ENCODE peak calls at places on chromosomes 2 and 18, in nine cellular contexts. J is WERI-Rb-1, X is psoas muscle, Z is cardiac muscle cell, W is AG04449, N is A549, U is stomach, K is astrocyte of the cerebellum, I is endodermal cell. E is an unnamed sample.

GRCh38 chr2:170878505-170878904 is 50.5 kb upstream of the GORASP2 start:
- DNase-seq in J (no peak), X (no peak), Z (no peak), W (no peak), N (no peak), U (no peak), K (peak), I (no peak), E (no peak)

GRCh38 chr2:230938516-230939065 is 13.5 kb upstream of the GPR55 start:
- DNase-seq in J (no peak), X (no peak), Z (no peak), W (no peak), N (no peak), U (peak), K (no peak), I (peak), E (no peak)

GRCh38 chr2:9145109-9145751 is 61.4 kb upstream of the ASAP2 start:
- DNase-seq in J (no peak), X (no peak), Z (no peak), W (no peak), N (no peak), U (no peak), K (no peak), I (no peak), E (peak)

GRCh38 chr18:50507120-50507590 is 52.7 kb upstream of the MAPK4 start:
- DNase-seq in J (peak), X (peak), Z (peak), W (no peak), N (peak), U (peak), K (no peak), I (peak), E (no peak)

GRCh38 chr18:36408606-36409005 is 111.1 kb downstream of the FHOD3 start:
- DNase-seq in J (no peak), X (no peak), Z (no peak), W (no peak), N (no peak), U (no peak), K (no peak), I (no peak), E (no peak)

GRCh38 chr2:33268246-33268831 is 208.1 kb upstream of the RASGRP3 start:
- DNase-seq in J (no peak), X (no peak), Z (no peak), W (no peak), N (no peak), U (no peak), K (no peak), I (no peak), E (peak)

GRCh38 chr2:25570161-25570840 is 103.1 kb downstream of the DTNB start:
- DNase-seq in J (no peak), X (no peak), Z (no peak), W (no peak), N (no peak), U (no peak), K (no peak), I (no peak), E (peak)

GRCh38 chr2:42722328-42723190 is 41.4 kb downstream of the OXER1 start:
- DNase-seq in J (no peak), X (no peak), Z (peak), W (peak), N (no peak), U (peak), K (peak), I (peak), E (peak)

GRCh38 chr2:41896186-41896846 is 151.5 kb upstream of the PKDCC start:
- DNase-seq in J (no peak), X (no peak), Z (no peak), W (no peak), N (no peak), U (no peak), K (no peak), I (no peak), E (no peak)

GRCh38 chr2:56185582-56186046 is 1.8 kb downstream of the CCDC85A start:
- DNase-seq in J (peak), X (peak), Z (peak), W (no peak), N (peak), U (no peak), K (no peak), I (peak), E (no peak)

GRCh38 chr2:121529439-121530209 is 1.1 kb upstream of the RNU4ATAC start:
- DNase-seq in J (peak), X (peak), Z (peak), W (no peak), N (peak), U (peak), K (peak), I (no peak), E (peak)

GRCh38 chr18:74132201-74132600 is 15.4 kb downstream of the FBXO15 start:
- DNase-seq in J (no peak), X (no peak), Z (no peak), W (no peak), N (no peak), U (no peak), K (no peak), I (no peak), E (peak)

GRCh38 chr2:177598321-177598922 is 205.8 kb downstream of the AGPS start:
- DNase-seq in J (no peak), X (no peak), Z (no peak), W (no peak), N (no peak), U (no peak), K (peak), I (peak), E (peak)

GRCh38 chr2:23617167-23617787 is 232.3 kb downstream of the KLHL29 start:
- DNase-seq in J (no peak), X (peak), Z (no peak), W (peak), N (no peak), U (no peak), K (no peak), I (no peak), E (peak)

DNA sequence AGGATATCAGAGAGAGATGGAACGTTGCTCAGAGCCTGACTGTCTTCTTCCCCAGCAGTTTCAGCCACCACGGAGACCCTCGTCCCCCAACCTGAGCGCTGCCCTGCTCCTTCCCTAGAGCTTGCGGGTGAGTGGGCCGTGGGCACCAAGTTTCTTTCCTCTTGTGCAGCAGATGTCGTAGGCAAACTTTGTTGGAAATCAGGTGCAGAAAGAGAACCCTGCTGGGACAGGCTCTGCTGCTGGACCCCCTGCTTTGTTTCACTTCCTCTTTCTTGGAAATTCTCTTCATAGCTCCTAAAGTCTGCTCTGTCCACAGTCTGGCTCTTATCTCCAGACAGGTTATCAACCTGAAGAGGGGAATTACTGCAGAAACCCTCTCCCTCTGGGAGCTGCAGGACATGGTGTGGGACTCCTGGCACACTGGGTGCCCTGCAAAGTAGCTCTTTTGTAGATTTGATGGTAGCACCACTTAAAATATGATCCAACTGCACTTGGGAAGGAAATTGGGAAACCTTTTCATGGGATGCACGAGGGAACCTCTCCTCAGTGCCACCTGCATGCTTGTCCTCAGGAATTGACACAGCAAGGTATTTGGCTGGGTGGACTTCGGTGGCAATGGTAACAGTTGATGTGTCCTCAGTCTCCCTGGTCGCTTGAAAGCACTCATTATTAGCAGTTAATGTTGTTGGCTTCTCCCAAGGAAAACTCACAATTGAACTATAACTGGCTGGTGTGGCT is 92.2 kb downstream of the ALPK2 start:
- DNase-seq in J (no peak), X (no peak), Z (no peak), W (no peak), N (no peak), U (no peak), K (no peak), I (peak), E (no peak)
- TF ChIP-seq CTCF in J (no peak), X (no peak), Z (no peak), W (no peak), N (no peak), U (no peak), K (no peak), I (no peak), E (no peak)

GRCh38 chr2:144389930-144390311 is 130.0 kb downstream of the ZEB2 start:
- DNase-seq in J (no peak), X (no peak), Z (no peak), W (no peak), N (no peak), U (no peak), K (no peak), I (no peak), E (no peak)
- H3K4me3 ChIP-seq in J (no peak), X (no peak), Z (no peak), W (no peak), N (no peak), U (peak), K (no peak), I (no peak), E (no peak)

DNA sequence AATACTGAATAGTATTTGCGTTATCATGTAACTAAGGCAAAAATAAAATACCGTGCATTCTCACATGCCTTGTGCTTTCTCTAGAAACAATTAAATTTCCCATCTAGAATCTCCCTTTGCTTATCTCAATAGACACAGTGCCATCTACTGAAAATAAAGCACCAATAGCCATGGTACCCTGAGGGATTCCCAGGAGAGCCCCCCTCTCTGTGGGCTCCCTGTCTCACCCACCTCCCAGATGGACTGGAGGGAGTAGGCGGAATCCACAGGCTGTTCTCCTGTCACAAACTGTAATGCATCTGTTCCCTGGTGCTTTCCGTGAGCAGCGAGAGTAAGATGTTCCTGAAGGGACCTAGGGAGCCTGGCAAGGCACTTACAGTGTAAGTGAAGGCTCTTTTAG is 112.4 kb upstream of the UPP2 start:
- DNase-seq in J (no peak), X (no peak), Z (no peak), W (no peak), N (no peak), U (no peak), K (no peak), I (no peak), E (no peak)
- TF ChIP-seq CTCF in J (no peak), X (no peak), Z (no peak), W (no peak), N (no peak), U (no peak), K (no peak), I (no peak), E (no peak)

DNA sequence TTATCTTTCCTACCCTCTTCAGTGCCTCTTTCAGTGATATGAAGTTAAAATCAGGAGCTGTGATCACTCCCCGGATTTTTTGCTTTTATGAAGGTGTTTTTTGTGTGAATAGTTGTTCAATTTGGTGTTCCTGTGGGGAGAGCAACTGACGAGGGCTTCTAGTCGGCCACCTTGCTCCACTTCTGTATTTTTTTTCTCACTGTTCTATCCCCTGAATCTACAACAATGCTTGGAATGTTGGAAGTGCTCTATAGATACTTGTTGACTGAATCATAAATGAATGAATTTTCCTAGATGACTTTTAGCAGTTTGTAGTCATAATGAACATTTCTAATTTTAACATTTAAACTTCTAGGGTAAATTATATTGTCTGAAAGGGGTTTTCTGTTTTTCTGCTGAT is 247.3 kb downstream of the ZNF385B start:
- DNase-seq in J (no peak), X (no peak), Z (no peak), W (no peak), N (no peak), U (no peak), K (no peak), I (no peak), E (no peak)
- H3K4me3 ChIP-seq in J (no peak), X (no peak), Z (no peak), W (no peak), N (no peak), U (no peak), K (no peak), I (no peak), E (no peak)

DNA sequence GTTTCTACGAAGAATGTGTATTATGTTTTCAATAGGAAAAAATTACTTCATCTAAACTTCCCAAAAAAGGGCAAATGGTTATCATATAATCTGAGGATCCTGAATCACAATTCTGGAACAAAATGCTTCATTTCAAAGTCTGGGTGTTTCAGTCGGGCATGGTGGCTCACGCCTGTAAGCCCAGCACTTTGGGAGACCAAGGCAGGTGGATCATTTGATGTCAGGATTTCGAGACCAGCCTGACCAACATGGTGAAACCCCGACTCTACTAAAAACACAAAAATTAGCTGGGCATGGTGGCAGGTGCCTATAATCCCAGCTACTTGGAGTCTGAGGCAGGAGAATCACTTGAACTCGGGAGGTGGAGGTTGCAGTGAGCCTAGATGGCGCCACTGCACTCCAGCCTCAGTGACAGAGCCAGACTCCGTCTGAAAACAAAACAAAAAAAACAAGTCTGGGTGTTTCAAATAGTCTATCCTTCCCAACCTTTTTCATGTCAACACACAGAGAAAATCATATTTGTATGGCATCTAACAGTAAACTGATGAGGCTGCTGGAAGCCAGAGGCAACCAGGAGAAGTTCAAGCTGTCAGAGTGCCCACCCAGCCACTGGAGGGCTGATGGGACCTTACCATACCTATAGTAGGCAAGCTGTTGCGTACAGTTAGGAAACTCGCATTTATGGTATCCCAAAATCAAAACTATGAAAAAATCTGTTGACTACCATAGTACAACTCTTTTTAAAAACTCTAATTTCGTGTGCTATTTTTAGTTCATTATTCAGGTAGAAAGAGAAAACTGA is 14.6 kb downstream of the NBAS start:
- DNase-seq in J (no peak), X (no peak), Z (no peak), W (no peak), N (no peak), U (no peak), K (no peak), I (no peak), E (no peak)
- TF ChIP-seq CTCF in J (peak), X (no peak), Z (peak), W (no peak), N (peak), U (no peak), K (peak), I (peak), E (peak)

E was measured in foreskin fibroblast.